ENCODE peak calls at places on chromosomes 16 and 17, in five cellular contexts. X, F, D, U and S are unnamed samples.
A peak's percentile ranks its signal among the peaks of the same experiment; 100 is the strongest.

GRCh38 chr16:30903596-30903995 is 7.2 kb downstream of the CTF1 start:
- DNase-seq in X (no peak), F (no peak), D (no peak), U (no peak), S (no peak)

GRCh38 chr16:74123826-74124225 is 172.8 kb upstream of the PSMD7 start:
- DNase-seq in X (no peak), F (no peak), D (no peak), U (no peak), S (no peak)

GRCh38 chr17:17041018-17041521 is 1.2 kb upstream of the MPRIP start:
- DNase-seq in X (no peak), F (no peak), D (peak; percentile 66), U (no peak), S (peak; percentile 89)

GRCh38 chr16:55933038-55933437 is 57.9 kb upstream of the CES5A start:
- DNase-seq in X (no peak), F (no peak), D (no peak), U (no peak), S (no peak)

GRCh38 chr17:83012873-83013778 is 66.3 kb upstream of the METRNL start:
- DNase-seq in X (no peak), F (no peak), D (no peak), U (no peak), S (no peak)

GRCh38 chr16:77807-78443 is at the start of gene MPG:
- DNase-seq in X (peak; percentile 87), F (peak; percentile 86), D (peak; percentile 97), U (peak; percentile 49), S (peak; percentile 84)

GRCh38 chr16:7381671-7382070 is 49.0 kb downstream of the RBFOX1 start:
- DNase-seq in X (no peak), F (no peak), D (no peak), U (no peak), S (no peak)

GRCh38 chr17:62750502-62751349 is 57.4 kb downstream of the MARCHF10 start:
- DNase-seq in X (no peak), F (no peak), D (no peak), U (no peak), S (no peak)

GRCh38 chr16:30349695-30350094 is 5.4 kb downstream of the CD2BP2 start:
- DNase-seq in X (no peak), F (no peak), D (no peak), U (no peak), S (no peak)

GRCh38 chr17:46817151-46817900 is 1.2 kb downstream of the WNT3 start:
- DNase-seq in X (no peak), F (no peak), D (no peak), U (no peak), S (no peak)

GRCh38 chr16:1116693-1117077 is 20.6 kb upstream of the C1QTNF8 start:
- DNase-seq in X (no peak), F (no peak), D (no peak), U (no peak), S (no peak)

GRCh38 chr16:13926507-13926906 is 6.6 kb downstream of the ERCC4 start:
- DNase-seq in X (no peak), F (no peak), D (no peak), U (no peak), S (no peak)

GRCh38 chr16:2162676-2163118 is 7.1 kb downstream of the TRAF7 start:
- DNase-seq in X (no peak), F (no peak), D (no peak), U (no peak), S (no peak)

GRCh38 chr16:1981972-1982574 is 804 bp upstream of the NOXO1 start:
- DNase-seq in X (no peak), F (no peak), D (no peak), U (no peak), S (no peak)

GRCh38 chr17:35117984-35118383 is 1.7 kb downstream of the RAD51D start:
- DNase-seq in X (no peak), F (peak; percentile 35), D (no peak), U (no peak), S (peak; percentile 12)

GRCh38 chr17:44952946-44953475 is 5.4 kb upstream of the KIF18B start:
- DNase-seq in X (no peak), F (no peak), D (no peak), U (no peak), S (no peak)

GRCh38 chr17:63558441-63558840 is 8.2 kb downstream of the DCAF7 start:
- DNase-seq in X (no peak), F (no peak), D (no peak), U (no peak), S (no peak)

GRCh38 chr17:66834919-66835454 is at the start of gene CACNG5:
- DNase-seq in X (no peak), F (no peak), D (no peak), U (no peak), S (peak; percentile 60)

GRCh38 chr16:88561485-88562369 is 8.5 kb upstream of the ZC3H18 start:
- DNase-seq in X (peak; percentile 73), F (peak; percentile 58), D (peak; percentile 84), U (no peak), S (peak; percentile 63)

GRCh38 chr16:67430504-67431076 is 331 bp upstream of the HSD11B2 start:
- DNase-seq in X (peak; percentile 62), F (peak; percentile 41), D (peak; percentile 91), U (no peak), S (peak; percentile 75)

GRCh38 chr17:82194765-82195164 is 17.9 kb downstream of the CCDC57 start:
- DNase-seq in X (no peak), F (no peak), D (no peak), U (no peak), S (no peak)

GRCh38 chr17:82407255-82407654 is 10.9 kb upstream of the HEXD start:
- DNase-seq in X (no peak), F (no peak), D (peak; percentile 56), U (no peak), S (no peak)

GRCh38 chr16:27920391-27920891 is 143.1 kb downstream of the GSG1L start:
- DNase-seq in X (no peak), F (no peak), D (peak; percentile 29), U (no peak), S (peak; percentile 27)

GRCh38 chr17:63848834-63849689 is 6.6 kb upstream of the SMARCD2 start:
- DNase-seq in X (peak; percentile 96), F (peak; percentile 97), D (peak; percentile 88), U (peak; percentile 96), S (peak; percentile 91)

GRCh38 chr16:15976929-15977637 is 27.7 kb downstream of the ABCC1 start:
- DNase-seq in X (no peak), F (no peak), D (no peak), U (no peak), S (no peak)

GRCh38 chr16:17318200-17318599 is 152.6 kb downstream of the XYLT1 start:
- DNase-seq in X (no peak), F (no peak), D (no peak), U (no peak), S (no peak)